ENCODE peak calls at places on chromosome 19, in nine cellular contexts. One of them, this sample, is unnamed.

GRCh38 chr19:43351998-43352746 is 1.3 kb upstream of the CD177 start:
- DNase-seq in NCI-H1092 treated with DMSO at 0.1 percent for 48 hours: no peak
- DNase-seq in nephron progenitor cell: no peak
- DNase-seq in T-helper 9 cell: no peak
- DNase-seq in M059J: no peak
- DNase-seq in BJ: no peak
- DNase-seq in activated T-helper 1 cell treated with anti-CD3 and anti-CD28 coated beads, Interleukin-12 subunit alpha, Interleukin-12 subunit beta, Interleukin-2, Interleukin-4 antibody, amounts not matched to agents 30 ng/mL and 10 ng/mL and 1 ng/mL, durations not matched to agents 14 hours and 24 hours and 36 hours: no peak
- DNase-seq in iris pigment epithelial cell: no peak
- DNase-seq in brain microvascular endothelial cell: no peak
- DNase-seq in this sample: peak

GRCh38 chr19:17560205-17560595 is 4.8 kb downstream of the COLGALT1 start:
- DNase-seq in NCI-H1092 treated with DMSO at 0.1 percent for 48 hours: no peak
- DNase-seq in nephron progenitor cell: no peak
- DNase-seq in T-helper 9 cell: no peak
- DNase-seq in M059J: no peak
- DNase-seq in BJ: peak
- DNase-seq in activated T-helper 1 cell treated with anti-CD3 and anti-CD28 coated beads, Interleukin-12 subunit alpha, Interleukin-12 subunit beta, Interleukin-2, Interleukin-4 antibody, amounts not matched to agents 30 ng/mL and 10 ng/mL and 1 ng/mL, durations not matched to agents 14 hours and 24 hours and 36 hours: no peak
- DNase-seq in iris pigment epithelial cell: peak
- DNase-seq in brain microvascular endothelial cell: peak
- DNase-seq in this sample: no peak

GRCh38 chr19:6056801-6057650 is 53.3 kb downstream of the RFX2 start:
- DNase-seq in NCI-H1092 treated with DMSO at 0.1 percent for 48 hours: peak
- DNase-seq in nephron progenitor cell: no peak
- DNase-seq in T-helper 9 cell: no peak
- DNase-seq in M059J: peak
- DNase-seq in BJ: peak
- DNase-seq in activated T-helper 1 cell treated with anti-CD3 and anti-CD28 coated beads, Interleukin-12 subunit alpha, Interleukin-12 subunit beta, Interleukin-2, Interleukin-4 antibody, amounts not matched to agents 30 ng/mL and 10 ng/mL and 1 ng/mL, durations not matched to agents 14 hours and 24 hours and 36 hours: no peak
- DNase-seq in iris pigment epithelial cell: peak
- DNase-seq in brain microvascular endothelial cell: peak
- DNase-seq in this sample: no peak

GRCh38 chr19:42279902-42280760 is 11.1 kb downstream of the CIC start:
- DNase-seq in NCI-H1092 treated with DMSO at 0.1 percent for 48 hours: peak
- DNase-seq in nephron progenitor cell: peak
- DNase-seq in T-helper 9 cell: peak
- DNase-seq in M059J: peak
- DNase-seq in BJ: no peak
- DNase-seq in activated T-helper 1 cell treated with anti-CD3 and anti-CD28 coated beads, Interleukin-12 subunit alpha, Interleukin-12 subunit beta, Interleukin-2, Interleukin-4 antibody, amounts not matched to agents 30 ng/mL and 10 ng/mL and 1 ng/mL, durations not matched to agents 14 hours and 24 hours and 36 hours: peak
- DNase-seq in iris pigment epithelial cell: peak
- DNase-seq in brain microvascular endothelial cell: peak
- DNase-seq in this sample: peak

GRCh38 chr19:57829316-57829715 is 783 bp upstream of the ZNF587B start:
- DNase-seq in NCI-H1092 treated with DMSO at 0.1 percent for 48 hours: no peak
- DNase-seq in nephron progenitor cell: no peak
- DNase-seq in T-helper 9 cell: no peak
- DNase-seq in M059J: no peak
- DNase-seq in BJ: no peak
- DNase-seq in activated T-helper 1 cell treated with anti-CD3 and anti-CD28 coated beads, Interleukin-12 subunit alpha, Interleukin-12 subunit beta, Interleukin-2, Interleukin-4 antibody, amounts not matched to agents 30 ng/mL and 10 ng/mL and 1 ng/mL, durations not matched to agents 14 hours and 24 hours and 36 hours: no peak
- DNase-seq in iris pigment epithelial cell: no peak
- DNase-seq in brain microvascular endothelial cell: peak
- DNase-seq in this sample: no peak

GRCh38 chr19:16497042-16497441 is 848 bp downstream of the C19orf44 start:
- DNase-seq in NCI-H1092 treated with DMSO at 0.1 percent for 48 hours: no peak
- DNase-seq in nephron progenitor cell: no peak
- DNase-seq in T-helper 9 cell: no peak
- DNase-seq in M059J: peak
- DNase-seq in BJ: no peak
- DNase-seq in activated T-helper 1 cell treated with anti-CD3 and anti-CD28 coated beads, Interleukin-12 subunit alpha, Interleukin-12 subunit beta, Interleukin-2, Interleukin-4 antibody, amounts not matched to agents 30 ng/mL and 10 ng/mL and 1 ng/mL, durations not matched to agents 14 hours and 24 hours and 36 hours: no peak
- DNase-seq in iris pigment epithelial cell: peak
- DNase-seq in brain microvascular endothelial cell: no peak
- DNase-seq in this sample: no peak

GRCh38 chr19:32022044-32022945 is 323.1 kb upstream of the ZNF507 start:
- DNase-seq in NCI-H1092 treated with DMSO at 0.1 percent for 48 hours: no peak
- DNase-seq in nephron progenitor cell: no peak
- DNase-seq in T-helper 9 cell: no peak
- DNase-seq in M059J: no peak
- DNase-seq in BJ: no peak
- DNase-seq in activated T-helper 1 cell treated with anti-CD3 and anti-CD28 coated beads, Interleukin-12 subunit alpha, Interleukin-12 subunit beta, Interleukin-2, Interleukin-4 antibody, amounts not matched to agents 30 ng/mL and 10 ng/mL and 1 ng/mL, durations not matched to agents 14 hours and 24 hours and 36 hours: no peak
- DNase-seq in iris pigment epithelial cell: no peak
- DNase-seq in brain microvascular endothelial cell: no peak
- DNase-seq in this sample: no peak

GRCh38 chr19:48735031-48735615 is 5.3 kb downstream of the RASIP1 start:
- DNase-seq in NCI-H1092 treated with DMSO at 0.1 percent for 48 hours: no peak
- DNase-seq in nephron progenitor cell: peak
- DNase-seq in T-helper 9 cell: no peak
- DNase-seq in M059J: no peak
- DNase-seq in BJ: no peak
- DNase-seq in activated T-helper 1 cell treated with anti-CD3 and anti-CD28 coated beads, Interleukin-12 subunit alpha, Interleukin-12 subunit beta, Interleukin-2, Interleukin-4 antibody, amounts not matched to agents 30 ng/mL and 10 ng/mL and 1 ng/mL, durations not matched to agents 14 hours and 24 hours and 36 hours: no peak
- DNase-seq in iris pigment epithelial cell: peak
- DNase-seq in brain microvascular endothelial cell: no peak
- DNase-seq in this sample: no peak

GRCh38 chr19:8269724-8270123 is 38.4 kb downstream of the CD320 start:
- DNase-seq in NCI-H1092 treated with DMSO at 0.1 percent for 48 hours: no peak
- DNase-seq in nephron progenitor cell: no peak
- DNase-seq in T-helper 9 cell: no peak
- DNase-seq in M059J: no peak
- DNase-seq in BJ: no peak
- DNase-seq in activated T-helper 1 cell treated with anti-CD3 and anti-CD28 coated beads, Interleukin-12 subunit alpha, Interleukin-12 subunit beta, Interleukin-2, Interleukin-4 antibody, amounts not matched to agents 30 ng/mL and 10 ng/mL and 1 ng/mL, durations not matched to agents 14 hours and 24 hours and 36 hours: no peak
- DNase-seq in iris pigment epithelial cell: no peak
- DNase-seq in brain microvascular endothelial cell: no peak
- DNase-seq in this sample: no peak

GRCh38 chr19:48868196-48868886 is at the start of gene PLEKHA4:
- DNase-seq in NCI-H1092 treated with DMSO at 0.1 percent for 48 hours: no peak
- DNase-seq in nephron progenitor cell: peak
- DNase-seq in T-helper 9 cell: no peak
- DNase-seq in M059J: peak
- DNase-seq in BJ: no peak
- DNase-seq in activated T-helper 1 cell treated with anti-CD3 and anti-CD28 coated beads, Interleukin-12 subunit alpha, Interleukin-12 subunit beta, Interleukin-2, Interleukin-4 antibody, amounts not matched to agents 30 ng/mL and 10 ng/mL and 1 ng/mL, durations not matched to agents 14 hours and 24 hours and 36 hours: no peak
- DNase-seq in iris pigment epithelial cell: peak
- DNase-seq in brain microvascular endothelial cell: no peak
- DNase-seq in this sample: no peak

GRCh38 chr19:35194022-35194984 is 34.2 kb downstream of the FAM187B start:
- DNase-seq in NCI-H1092 treated with DMSO at 0.1 percent for 48 hours: no peak
- DNase-seq in nephron progenitor cell: no peak
- DNase-seq in T-helper 9 cell: no peak
- DNase-seq in M059J: no peak
- DNase-seq in BJ: no peak
- DNase-seq in activated T-helper 1 cell treated with anti-CD3 and anti-CD28 coated beads, Interleukin-12 subunit alpha, Interleukin-12 subunit beta, Interleukin-2, Interleukin-4 antibody, amounts not matched to agents 30 ng/mL and 10 ng/mL and 1 ng/mL, durations not matched to agents 14 hours and 24 hours and 36 hours: no peak
- DNase-seq in iris pigment epithelial cell: no peak
- DNase-seq in brain microvascular endothelial cell: no peak
- DNase-seq in this sample: no peak

GRCh38 chr19:40159744-40160143 is 31.5 kb upstream of the MAP3K10 start:
- DNase-seq in NCI-H1092 treated with DMSO at 0.1 percent for 48 hours: no peak
- DNase-seq in nephron progenitor cell: no peak
- DNase-seq in T-helper 9 cell: no peak
- DNase-seq in M059J: no peak
- DNase-seq in BJ: no peak
- DNase-seq in activated T-helper 1 cell treated with anti-CD3 and anti-CD28 coated beads, Interleukin-12 subunit alpha, Interleukin-12 subunit beta, Interleukin-2, Interleukin-4 antibody, amounts not matched to agents 30 ng/mL and 10 ng/mL and 1 ng/mL, durations not matched to agents 14 hours and 24 hours and 36 hours: no peak
- DNase-seq in iris pigment epithelial cell: no peak
- DNase-seq in brain microvascular endothelial cell: no peak
- DNase-seq in this sample: no peak

GRCh38 chr19:44924243-44924725 is 9.9 kb downstream of the APOC1 start:
- DNase-seq in NCI-H1092 treated with DMSO at 0.1 percent for 48 hours: no peak
- DNase-seq in nephron progenitor cell: no peak
- DNase-seq in T-helper 9 cell: no peak
- DNase-seq in M059J: no peak
- DNase-seq in BJ: no peak
- DNase-seq in activated T-helper 1 cell treated with anti-CD3 and anti-CD28 coated beads, Interleukin-12 subunit alpha, Interleukin-12 subunit beta, Interleukin-2, Interleukin-4 antibody, amounts not matched to agents 30 ng/mL and 10 ng/mL and 1 ng/mL, durations not matched to agents 14 hours and 24 hours and 36 hours: no peak
- DNase-seq in iris pigment epithelial cell: no peak
- DNase-seq in brain microvascular endothelial cell: no peak
- DNase-seq in this sample: no peak

GRCh38 chr19:28482221-28482620 is 730.7 kb downstream of the UQCRFS1 start:
- DNase-seq in NCI-H1092 treated with DMSO at 0.1 percent for 48 hours: no peak
- DNase-seq in nephron progenitor cell: no peak
- DNase-seq in T-helper 9 cell: no peak
- DNase-seq in M059J: no peak
- DNase-seq in BJ: no peak
- DNase-seq in activated T-helper 1 cell treated with anti-CD3 and anti-CD28 coated beads, Interleukin-12 subunit alpha, Interleukin-12 subunit beta, Interleukin-2, Interleukin-4 antibody, amounts not matched to agents 30 ng/mL and 10 ng/mL and 1 ng/mL, durations not matched to agents 14 hours and 24 hours and 36 hours: no peak
- DNase-seq in iris pigment epithelial cell: no peak
- DNase-seq in brain microvascular endothelial cell: no peak
- DNase-seq in this sample: no peak

GRCh38 chr19:7224205-7224833 is 69.9 kb downstream of the INSR start:
- DNase-seq in NCI-H1092 treated with DMSO at 0.1 percent for 48 hours: peak
- DNase-seq in nephron progenitor cell: no peak
- DNase-seq in T-helper 9 cell: no peak
- DNase-seq in M059J: no peak
- DNase-seq in BJ: no peak
- DNase-seq in activated T-helper 1 cell treated with anti-CD3 and anti-CD28 coated beads, Interleukin-12 subunit alpha, Interleukin-12 subunit beta, Interleukin-2, Interleukin-4 antibody, amounts not matched to agents 30 ng/mL and 10 ng/mL and 1 ng/mL, durations not matched to agents 14 hours and 24 hours and 36 hours: no peak
- DNase-seq in iris pigment epithelial cell: peak
- DNase-seq in brain microvascular endothelial cell: no peak
- DNase-seq in this sample: no peak

GRCh38 chr19:7522923-7523667 is 671 bp downstream of the MCOLN1 start:
- DNase-seq in NCI-H1092 treated with DMSO at 0.1 percent for 48 hours: no peak
- DNase-seq in nephron progenitor cell: no peak
- DNase-seq in T-helper 9 cell: no peak
- DNase-seq in M059J: peak
- DNase-seq in BJ: no peak
- DNase-seq in activated T-helper 1 cell treated with anti-CD3 and anti-CD28 coated beads, Interleukin-12 subunit alpha, Interleukin-12 subunit beta, Interleukin-2, Interleukin-4 antibody, amounts not matched to agents 30 ng/mL and 10 ng/mL and 1 ng/mL, durations not matched to agents 14 hours and 24 hours and 36 hours: no peak
- DNase-seq in iris pigment epithelial cell: no peak
- DNase-seq in brain microvascular endothelial cell: no peak
- DNase-seq in this sample: no peak

GRCh38 chr19:49555600-49556411 is 24.6 kb downstream of the NOSIP start:
- DNase-seq in NCI-H1092 treated with DMSO at 0.1 percent for 48 hours: no peak
- DNase-seq in nephron progenitor cell: peak
- DNase-seq in T-helper 9 cell: peak
- DNase-seq in M059J: no peak
- DNase-seq in BJ: no peak
- DNase-seq in activated T-helper 1 cell treated with anti-CD3 and anti-CD28 coated beads, Interleukin-12 subunit alpha, Interleukin-12 subunit beta, Interleukin-2, Interleukin-4 antibody, amounts not matched to agents 30 ng/mL and 10 ng/mL and 1 ng/mL, durations not matched to agents 14 hours and 24 hours and 36 hours: peak
- DNase-seq in iris pigment epithelial cell: peak
- DNase-seq in brain microvascular endothelial cell: no peak
- DNase-seq in this sample: no peak

GRCh38 chr19:57664269-57665127 is 4.2 kb upstream of the ZSCAN4 start:
- DNase-seq in NCI-H1092 treated with DMSO at 0.1 percent for 48 hours: peak
- DNase-seq in nephron progenitor cell: peak
- DNase-seq in T-helper 9 cell: no peak
- DNase-seq in M059J: peak
- DNase-seq in BJ: peak
- DNase-seq in activated T-helper 1 cell treated with anti-CD3 and anti-CD28 coated beads, Interleukin-12 subunit alpha, Interleukin-12 subunit beta, Interleukin-2, Interleukin-4 antibody, amounts not matched to agents 30 ng/mL and 10 ng/mL and 1 ng/mL, durations not matched to agents 14 hours and 24 hours and 36 hours: no peak
- DNase-seq in iris pigment epithelial cell: peak
- DNase-seq in brain microvascular endothelial cell: peak
- DNase-seq in this sample: no peak

GRCh38 chr19:28655054-28655453 is 557.9 kb downstream of the UQCRFS1 start:
- DNase-seq in NCI-H1092 treated with DMSO at 0.1 percent for 48 hours: no peak
- DNase-seq in nephron progenitor cell: no peak
- DNase-seq in T-helper 9 cell: no peak
- DNase-seq in M059J: no peak
- DNase-seq in BJ: no peak
- DNase-seq in activated T-helper 1 cell treated with anti-CD3 and anti-CD28 coated beads, Interleukin-12 subunit alpha, Interleukin-12 subunit beta, Interleukin-2, Interleukin-4 antibody, amounts not matched to agents 30 ng/mL and 10 ng/mL and 1 ng/mL, durations not matched to agents 14 hours and 24 hours and 36 hours: no peak
- DNase-seq in iris pigment epithelial cell: no peak
- DNase-seq in brain microvascular endothelial cell: no peak
- DNase-seq in this sample: no peak

GRCh38 chr19:1146418-1146711 is 27.7 kb downstream of the SBNO2 start:
- DNase-seq in NCI-H1092 treated with DMSO at 0.1 percent for 48 hours: no peak
- DNase-seq in nephron progenitor cell: no peak
- DNase-seq in T-helper 9 cell: no peak
- DNase-seq in M059J: no peak
- DNase-seq in BJ: no peak
- DNase-seq in activated T-helper 1 cell treated with anti-CD3 and anti-CD28 coated beads, Interleukin-12 subunit alpha, Interleukin-12 subunit beta, Interleukin-2, Interleukin-4 antibody, amounts not matched to agents 30 ng/mL and 10 ng/mL and 1 ng/mL, durations not matched to agents 14 hours and 24 hours and 36 hours: no peak
- DNase-seq in iris pigment epithelial cell: no peak
- DNase-seq in brain microvascular endothelial cell: no peak
- DNase-seq in this sample: no peak